ENCODE peak calls at places on chromosomes 11 and 22, in four cellular contexts. L is lower lobe of right lung, R is colonic mucosa, P is neuronal stem cell. A is an unnamed sample.
A peak's percentile ranks its signal among the peaks of the same experiment; 100 is the strongest.

GRCh38 chr11:20874358-20874757 is 205.0 kb downstream of the NELL1 start:
- DNase-seq in L (no peak), R (no peak), P (no peak), A (no peak)

GRCh38 chr11:3154001-3154599 is 11.0 kb downstream of the OSBPL5 start:
- DNase-seq in L (no peak), R (no peak), P (no peak), A (no peak)

GRCh38 chr11:118194835-118195627 is 18.6 kb upstream of the SCN2B start:
- DNase-seq in L (peak; percentile 78), R (peak; percentile 91), P (no peak), A (peak; percentile 15)

GRCh38 chr11:116243975-116244374 is 528.8 kb downstream of the BUD13 start:
- DNase-seq in L (no peak), R (no peak), P (no peak), A (no peak)

GRCh38 chr22:26008587-26008986 is 160.7 kb upstream of the SEZ6L start:
- DNase-seq in L (no peak), R (no peak), P (no peak), A (no peak)

GRCh38 chr11:61684870-61685610 is 4.8 kb downstream of the DAGLA start:
- DNase-seq in L (no peak), R (no peak), P (no peak), A (no peak)

GRCh38 chr11:67301951-67302516 is 1.3 kb upstream of the SSH3 start:
- DNase-seq in L (peak; percentile 73), R (peak; percentile 78), P (no peak), A (peak; percentile 88)

GRCh38 chr11:70364745-70365535 is 33.4 kb upstream of the CTTN start:
- DNase-seq in L (no peak), R (no peak), P (no peak), A (no peak)

GRCh38 chr11:29343465-29344333 is 673.1 kb downstream of the KCNA4 start:
- DNase-seq in L (peak; percentile 65), R (peak; percentile 40), P (peak; percentile 55), A (peak; percentile 53)

GRCh38 chr11:86438685-86439084 is 64.0 kb downstream of the CCDC81 start:
- DNase-seq in L (no peak), R (no peak), P (no peak), A (no peak)

GRCh38 chr11:68825603-68826002 is 16.1 kb downstream of the CPT1A start:
- DNase-seq in L (no peak), R (peak; percentile 85), P (no peak), A (peak; percentile 39)

GRCh38 chr11:5581014-5581413 is 337 bp downstream of the OR52B6 start:
- DNase-seq in L (no peak), R (no peak), P (no peak), A (no peak)

GRCh38 chr11:65809496-65809895 is 22.6 kb downstream of the OVOL1 start:
- DNase-seq in L (peak; percentile 28), R (no peak), P (no peak), A (no peak)
- H3K36me3 ChIP-seq in L (no peaks in the 10 kb centered on the region), R (no peaks in the 10 kb centered on the region), P (no peaks in the 10 kb centered on the region), A (no peaks in the 10 kb centered on the region)

DNA sequence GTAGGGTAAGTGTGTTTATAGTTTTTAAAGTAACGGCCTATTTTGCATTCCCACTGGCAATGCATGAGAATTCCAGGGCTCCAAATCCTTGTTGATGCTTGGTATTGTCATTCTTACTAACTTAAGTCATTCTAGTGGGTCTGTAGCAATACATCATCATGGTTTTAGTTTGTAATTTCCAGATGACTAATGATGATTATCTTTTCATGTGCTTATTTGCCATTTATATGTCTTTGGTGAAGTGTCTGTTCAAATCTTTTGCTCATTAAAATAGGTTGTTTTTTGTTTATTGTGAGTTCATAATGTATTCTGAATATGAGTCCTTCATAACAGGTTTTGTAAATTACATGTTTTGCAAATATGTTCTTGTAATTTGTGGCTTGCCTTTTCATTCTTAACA is 31.2 kb downstream of the MTMR3 start:
- DNase-seq in L (no peak), R (no peak), P (no peak), A (no peak)
- H3K4me3 ChIP-seq in L (no peak overlapping the region), R (no peak overlapping the region), P (no peak overlapping the region), A (no peak overlapping the region)

GRCh38 chr22:44286673-44287072 is 26.1 kb downstream of the SHISAL1 start:
- DNase-seq in L (no peak), R (no peak), P (no peak), A (no peak)

GRCh38 chr22:44287121-44287693 is 25.5 kb downstream of the SHISAL1 start:
- DNase-seq in L (no peak), R (no peak), P (no peak), A (no peak)

GRCh38 chr22:44291265-44292006 is 21.3 kb downstream of the SHISAL1 start:
- DNase-seq in L (no peak), R (no peak), P (no peak), A (no peak)

GRCh38 chr22:44289429-44290171 is 23.2 kb downstream of the SHISAL1 start:
- DNase-seq in L (no peak), R (no peak), P (peak; percentile 44), A (no peak)

DNA sequence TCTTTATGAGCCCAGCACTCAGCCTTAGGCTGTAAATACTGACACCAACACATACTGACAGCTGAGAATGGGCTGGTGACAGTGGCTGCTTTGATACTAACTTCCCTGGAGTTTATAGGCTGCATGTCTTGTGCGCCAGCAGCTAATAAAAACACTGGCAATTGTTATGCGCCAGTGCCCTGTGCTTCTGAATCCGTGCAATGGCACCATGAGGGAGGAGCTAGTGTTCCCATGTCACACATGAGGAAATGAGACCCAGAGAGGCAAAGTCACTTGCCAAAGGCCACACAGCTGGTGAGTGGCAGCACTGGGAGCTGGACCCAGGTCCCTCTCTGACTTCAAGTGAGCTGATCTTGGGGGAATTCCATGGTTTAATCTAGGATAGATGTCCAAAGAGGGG is 23.8 kb downstream of the SHISAL1 start:
- DNase-seq in L (no peak), R (no peak), P (no peak), A (no peak)
- H3K36me3 ChIP-seq in L (no peaks in the 10 kb centered on the region), R (no peaks in the 10 kb centered on the region), P (no peaks in the 10 kb centered on the region), A (no peaks in the 10 kb centered on the region)

GRCh38 chr22:38177044-38177443 is 4.6 kb downstream of the PLA2G6 start:
- DNase-seq in L (peak; percentile 14), R (no peak), P (no peak), A (no peak)

GRCh38 chr22:38176170-38176741 is 5.4 kb downstream of the PLA2G6 start:
- DNase-seq in L (peak; percentile 79), R (no peak), P (no peak), A (peak; percentile 74)

GRCh38 chr22:38180841-38181452 is 683 bp downstream of the PLA2G6 start:
- DNase-seq in L (peak; percentile 72), R (peak; percentile 83), P (no peak), A (peak; percentile 67)

GRCh38 chr22:38175206-38176118 is 6.2 kb downstream of the PLA2G6 start:
- DNase-seq in L (no peak), R (no peak), P (no peak), A (no peak)

GRCh38 chr22:38177926-38178604 is 3.6 kb downstream of the PLA2G6 start:
- DNase-seq in L (peak; percentile 48), R (peak; percentile 67), P (peak; percentile 32), A (peak; percentile 62)
- H3K4me3 ChIP-seq in L (no peak overlapping the region), R (no peak overlapping the region), P (no peak overlapping the region), A (no peak overlapping the region)

GRCh38 chr11:59918494-59918893 is 19.7 kb upstream of the OOSP1 start:
- DNase-seq in L (no peak), R (no peak), P (no peak), A (no peak)

GRCh38 chr11:59923813-59924212 is 14.4 kb upstream of the OOSP1 start:
- DNase-seq in L (no peak), R (no peak), P (no peak), A (no peak)

DNA sequence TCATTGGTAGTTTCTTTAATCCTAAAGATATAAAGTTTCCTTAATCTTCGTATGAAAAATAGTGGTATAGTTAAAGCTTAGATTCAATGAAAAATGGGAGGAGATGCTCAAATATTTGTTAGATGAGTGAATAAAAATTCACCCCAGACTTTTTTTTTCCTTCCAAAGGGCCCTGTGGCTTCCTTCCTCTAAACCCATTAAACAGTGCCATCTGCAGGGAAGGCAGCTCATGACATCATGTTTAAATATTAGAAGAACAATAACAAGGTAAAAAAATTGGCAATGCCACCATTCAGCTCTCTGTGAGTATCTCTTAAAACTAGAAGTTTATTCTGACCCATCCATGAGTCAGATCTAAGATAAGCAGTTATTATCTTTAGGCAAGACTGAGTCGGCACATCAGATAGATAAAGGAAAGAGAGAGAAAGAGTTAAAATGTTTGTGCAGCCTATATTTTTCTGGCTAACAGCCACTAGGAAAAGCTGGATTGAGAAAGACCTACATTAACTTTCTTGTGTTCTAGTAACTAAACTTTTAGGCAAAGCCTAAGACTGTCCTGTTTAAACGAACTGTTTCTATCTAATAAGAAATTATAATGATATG is 19.1 kb upstream of the OOSP1 start:
- DNase-seq in L (no peak), R (peak; percentile 56), P (peak; percentile 3), A (no peak)
- H3K36me3 ChIP-seq in L (no peaks in the 10 kb centered on the region), R (no peaks in the 10 kb centered on the region), P (no peaks in the 10 kb centered on the region), A (no peaks in the 10 kb centered on the region)

GRCh38 chr22:49622241-49623105 is 205.2 kb downstream of the BRD1 start:
- DNase-seq in L (no peak), R (no peak), P (no peak), A (no peak)

GRCh38 chr22:49620666-49621065 is 207.0 kb downstream of the BRD1 start:
- DNase-seq in L (peak; percentile 35), R (no peak), P (no peak), A (no peak)

GRCh38 chr22:49620003-49620556 is 207.6 kb downstream of the BRD1 start:
- DNase-seq in L (no peak), R (no peak), P (no peak), A (no peak)

GRCh38 chr22:49623176-49623575 is 204.5 kb downstream of the BRD1 start:
- DNase-seq in L (peak; percentile 27), R (no peak), P (no peak), A (no peak)

GRCh38 chr22:49621601-49622210 is 206.0 kb downstream of the BRD1 start:
- DNase-seq in L (no peak), R (no peak), P (no peak), A (no peak)
- H3K4me3 ChIP-seq in L (no peak overlapping the region), R (no peak overlapping the region), P (no peak overlapping the region), A (no peak overlapping the region)

DNA sequence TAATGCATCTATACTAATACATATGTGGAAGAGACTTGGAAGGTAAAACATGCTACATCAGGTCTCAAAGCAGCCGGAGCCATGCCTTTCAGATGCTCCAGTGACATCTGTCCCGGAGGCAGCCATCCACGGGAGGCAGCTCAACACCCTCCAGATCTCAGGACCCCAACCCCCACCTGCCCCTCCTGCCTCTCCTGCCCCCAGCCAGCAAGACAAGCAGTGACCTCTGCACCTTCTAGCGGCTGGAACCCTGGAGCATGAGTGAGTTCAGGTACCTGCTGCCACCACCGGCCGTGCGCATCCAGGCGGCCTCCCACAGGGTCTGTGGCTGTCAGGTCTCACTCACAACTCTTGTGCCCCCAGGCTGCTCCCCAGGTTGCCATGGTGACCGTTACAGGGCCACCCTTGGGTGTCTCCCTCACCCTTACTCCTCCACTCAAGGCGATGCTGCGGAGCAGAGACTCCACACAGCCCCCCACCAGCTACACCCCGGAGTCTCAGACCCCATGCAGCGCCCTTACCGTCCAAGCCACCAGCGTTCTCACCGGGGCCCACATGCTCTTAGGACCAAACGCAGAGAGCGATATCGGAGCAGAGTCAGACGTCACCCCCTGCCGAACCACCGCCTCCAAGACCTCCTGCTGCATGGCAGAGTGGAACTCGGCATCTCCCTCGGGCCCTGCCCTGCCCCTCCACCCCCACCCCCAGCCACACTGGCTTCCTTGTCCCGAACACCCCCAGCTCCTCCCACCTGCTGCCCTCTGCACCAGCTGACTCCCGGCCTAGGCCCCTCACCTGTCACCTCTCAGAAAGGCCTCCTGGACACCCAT is 34.7 kb downstream of the CERK start:
- DNase-seq in L (no peak), R (no peak), P (no peak), A (no peak)
- H3K36me3 ChIP-seq in L (peaks cover 95% of the 10 kb centered on the region), R (peaks cover 7% of the 10 kb centered on the region), P (peaks cover 95% of the 10 kb centered on the region), A (peaks cover 44% of the 10 kb centered on the region)